ENCODE peak calls at places on chromosome 5, in nine cellular contexts. F is T-helper 2 cell; G is naive thymus-derived CD4-positive, alpha-beta T cell; H is progenitor cell of endocrine pancreas; M is right cardiac atrium; N is frontal cortex; S is Panc1; P is Calu3; I is stimulated activated CD8-positive, alpha-beta memory T cell treated with anti-CD3 and anti-CD28 coated beads, Interleukin-12 subunit alpha, Interleukin-12 subunit beta, amount 100 ng/mL, for 1 hour. V is an unnamed sample.

GRCh38 chr5:125559296-125559695 is 812.9 kb upstream of the ZNF608 start:
- DNase-seq in F (no peak), G (no peak), H (no peak), M (no peak), N (peak), S (peak), P (peak), I (no peak), V (no peak)

GRCh38 chr5:135159626-135160025 is 125.6 kb upstream of the PITX1 start:
- DNase-seq in F (no peak), G (no peak), H (no peak), M (no peak), N (no peak), S (no peak), P (no peak), I (no peak), V (no peak)

GRCh38 chr5:100731768-100732167 is 171.3 kb downstream of the ST8SIA4 start:
- DNase-seq in F (peak), G (peak), H (no peak), M (no peak), N (no peak), S (no peak), P (no peak), I (no peak), V (no peak)

GRCh38 chr5:97832645-97833296 is 649.7 kb upstream of the RIOK2 start:
- DNase-seq in F (no peak), G (no peak), H (no peak), M (no peak), N (no peak), S (no peak), P (no peak), I (no peak), V (no peak)

GRCh38 chr5:114726126-114726525 is 364.3 kb downstream of the KCNN2 start:
- DNase-seq in F (no peak), G (no peak), H (no peak), M (no peak), N (no peak), S (no peak), P (no peak), I (no peak), V (no peak)

GRCh38 chr5:140347382-140347781 is 979 bp upstream of the HBEGF start:
- DNase-seq in F (no peak), G (no peak), H (no peak), M (no peak), N (no peak), S (no peak), P (no peak), I (no peak), V (no peak)

GRCh38 chr5:111075520-111075919 is 4.0 kb downstream of the TSLP start:
- DNase-seq in F (no peak), G (no peak), H (no peak), M (no peak), N (no peak), S (no peak), P (no peak), I (no peak), V (peak)

GRCh38 chr5:44809215-44809955 is 638 bp downstream of the MRPS30 start:
- DNase-seq in F (peak), G (no peak), H (peak), M (peak), N (peak), S (no peak), P (peak), I (peak), V (peak)

GRCh38 chr5:172490739-172491461 is 36.6 kb upstream of the SH3PXD2B start:
- DNase-seq in F (no peak), G (no peak), H (no peak), M (no peak), N (no peak), S (no peak), P (no peak), I (no peak), V (no peak)

GRCh38 chr5:75720882-75721281 is 3.6 kb upstream of the POC5 start:
- DNase-seq in F (no peak), G (no peak), H (no peak), M (no peak), N (no peak), S (no peak), P (no peak), I (no peak), V (no peak)

GRCh38 chr5:161507591-161507990 is 38.9 kb downstream of the GABRB2 start:
- DNase-seq in F (no peak), G (no peak), H (no peak), M (no peak), N (no peak), S (no peak), P (no peak), I (no peak), V (peak)

GRCh38 chr5:142677212-142677611 is 8.7 kb downstream of the FGF1 start:
- DNase-seq in F (no peak), G (no peak), H (no peak), M (no peak), N (no peak), S (no peak), P (no peak), I (no peak), V (no peak)

GRCh38 chr5:59800375-59800893 is 93.1 kb downstream of the PDE4D start:
- DNase-seq in F (no peak), G (no peak), H (no peak), M (no peak), N (no peak), S (no peak), P (no peak), I (no peak), V (no peak)

GRCh38 chr5:35436441-35437057 is 181.1 kb upstream of the SPEF2 start:
- DNase-seq in F (no peak), G (no peak), H (no peak), M (no peak), N (peak), S (no peak), P (no peak), I (no peak), V (peak)

GRCh38 chr5:139696894-139697658 is 48.9 kb downstream of the CXXC5 start:
- DNase-seq in F (no peak), G (no peak), H (peak), M (peak), N (peak), S (no peak), P (peak), I (no peak), V (peak)

GRCh38 chr5:172768573-172769323 is 2.2 kb downstream of the DUSP1 start:
- DNase-seq in F (peak), G (peak), H (no peak), M (peak), N (no peak), S (peak), P (no peak), I (no peak), V (no peak)

GRCh38 chr5:20601678-20602100 is 613.7 kb upstream of the CDH18 start:
- DNase-seq in F (no peak), G (no peak), H (no peak), M (no peak), N (no peak), S (no peak), P (no peak), I (no peak), V (peak)

GRCh38 chr5:171192111-171192510 is 116.9 kb upstream of the TLX3 start:
- DNase-seq in F (no peak), G (no peak), H (no peak), M (no peak), N (no peak), S (no peak), P (no peak), I (no peak), V (no peak)

GRCh38 chr5:138844812-138845513 is 30.2 kb downstream of the LRRTM2 start:
- DNase-seq in F (no peak), G (no peak), H (no peak), M (no peak), N (peak), S (no peak), P (no peak), I (no peak), V (no peak)

GRCh38 chr5:180802325-180803180 is at the start of gene MGAT1:
- DNase-seq in F (peak), G (peak), H (peak), M (peak), N (peak), S (no peak), P (peak), I (peak), V (no peak)

V was measured in NCI-H526 treated with DMSO at 0.1 percent for 48 hours.